ENCODE peak calls at places on chromosomes 3 and 15, in ten cellular contexts. One of them, this sample, is unnamed.

GRCh38 chr15:63759752-63760151 is 74.0 kb downstream of the HERC1 start:
- DNase-seq in COLO829: no peak
- DNase-seq in caudate nucleus: no peak
- DNase-seq in ecto neural progenitor cell: no peak
- DNase-seq in IMR-90: no peak
- DNase-seq in epithelial cell of esophagus: no peak
- DNase-seq in activated T-helper 1 cell treated with anti-CD3 and anti-CD28 coated beads, Interleukin-12 subunit alpha, Interleukin-12 subunit beta, Interleukin-2, Interleukin-4 antibody, amounts not matched to agents 30 ng/mL and 10 ng/mL and 1 ng/mL, durations not matched to agents 14 hours and 24 hours and 36 hours: no peak
- DNase-seq in Peyer's patch: no peak
- DNase-seq in osteocyte: no peak
- DNase-seq in suprapubic skin: no peak
- DNase-seq in this sample: no peak

GRCh38 chr3:77038928-77039605 is 832 bp upstream of the ROBO2 start:
- DNase-seq in epithelial cell of esophagus: peak; percentile 53
- DNase-seq in osteocyte: no peak
- DNase-seq in activated T-helper 1 cell treated with anti-CD3 and anti-CD28 coated beads, Interleukin-12 subunit alpha, Interleukin-12 subunit beta, Interleukin-2, Interleukin-4 antibody, amounts not matched to agents 30 ng/mL and 10 ng/mL and 1 ng/mL, durations not matched to agents 14 hours and 24 hours and 36 hours: no peak
- DNase-seq in caudate nucleus: peak; percentile 50
- DNase-seq in COLO829: no peak
- DNase-seq in IMR-90: peak; percentile 11
- DNase-seq in ecto neural progenitor cell: peak; percentile 62
- DNase-seq in suprapubic skin: peak; percentile 52
- DNase-seq in Peyer's patch: peak; percentile 45
- DNase-seq in this sample: no peak

GRCh38 chr3:127853681-127854080 is 31.4 kb upstream of the MGLL start:
- DNase-seq in IMR-90: no peak
- DNase-seq in osteocyte: peak; percentile 72
- DNase-seq in Peyer's patch: no peak
- DNase-seq in epithelial cell of esophagus: no peak
- DNase-seq in activated T-helper 1 cell treated with anti-CD3 and anti-CD28 coated beads, Interleukin-12 subunit alpha, Interleukin-12 subunit beta, Interleukin-2, Interleukin-4 antibody, amounts not matched to agents 30 ng/mL and 10 ng/mL and 1 ng/mL, durations not matched to agents 14 hours and 24 hours and 36 hours: no peak
- DNase-seq in ecto neural progenitor cell: no peak
- DNase-seq in suprapubic skin: no peak
- DNase-seq in caudate nucleus: no peak
- DNase-seq in COLO829: no peak
- DNase-seq in this sample: no peak

GRCh38 chr15:94019062-94019461 is 212.3 kb upstream of the MCTP2 start:
- DNase-seq in COLO829: no peak
- DNase-seq in caudate nucleus: no peak
- DNase-seq in activated T-helper 1 cell treated with anti-CD3 and anti-CD28 coated beads, Interleukin-12 subunit alpha, Interleukin-12 subunit beta, Interleukin-2, Interleukin-4 antibody, amounts not matched to agents 30 ng/mL and 10 ng/mL and 1 ng/mL, durations not matched to agents 14 hours and 24 hours and 36 hours: no peak
- DNase-seq in suprapubic skin: no peak
- DNase-seq in osteocyte: no peak
- DNase-seq in Peyer's patch: no peak
- DNase-seq in IMR-90: no peak
- DNase-seq in epithelial cell of esophagus: no peak
- DNase-seq in ecto neural progenitor cell: no peak
- DNase-seq in this sample: no peak

GRCh38 chr15:82850731-82851130 is 41.3 kb downstream of the WHAMM start:
- DNase-seq in caudate nucleus: no peak
- DNase-seq in activated T-helper 1 cell treated with anti-CD3 and anti-CD28 coated beads, Interleukin-12 subunit alpha, Interleukin-12 subunit beta, Interleukin-2, Interleukin-4 antibody, amounts not matched to agents 30 ng/mL and 10 ng/mL and 1 ng/mL, durations not matched to agents 14 hours and 24 hours and 36 hours: no peak
- DNase-seq in COLO829: no peak
- DNase-seq in Peyer's patch: no peak
- DNase-seq in suprapubic skin: peak; percentile 55
- DNase-seq in osteocyte: peak; percentile 65
- DNase-seq in epithelial cell of esophagus: no peak
- DNase-seq in ecto neural progenitor cell: no peak
- DNase-seq in IMR-90: no peak
- DNase-seq in this sample: peak; percentile 61

GRCh38 chr3:185460719-185461350 is 38.0 kb downstream of the TMEM41A start:
- DNase-seq in COLO829: peak; percentile 58
- DNase-seq in Peyer's patch: no peak
- DNase-seq in IMR-90: peak; percentile 34
- DNase-seq in activated T-helper 1 cell treated with anti-CD3 and anti-CD28 coated beads, Interleukin-12 subunit alpha, Interleukin-12 subunit beta, Interleukin-2, Interleukin-4 antibody, amounts not matched to agents 30 ng/mL and 10 ng/mL and 1 ng/mL, durations not matched to agents 14 hours and 24 hours and 36 hours: no peak
- DNase-seq in osteocyte: no peak
- DNase-seq in ecto neural progenitor cell: no peak
- DNase-seq in epithelial cell of esophagus: peak; percentile 51
- DNase-seq in suprapubic skin: no peak
- DNase-seq in caudate nucleus: no peak
- DNase-seq in this sample: peak; percentile 28

GRCh38 chr3:38608961-38609360 is 40.5 kb downstream of the SCN5A start:
- DNase-seq in COLO829: no peak
- DNase-seq in osteocyte: no peak
- DNase-seq in Peyer's patch: no peak
- DNase-seq in suprapubic skin: peak; percentile 33
- DNase-seq in caudate nucleus: no peak
- DNase-seq in IMR-90: no peak
- DNase-seq in epithelial cell of esophagus: no peak
- DNase-seq in ecto neural progenitor cell: no peak
- DNase-seq in activated T-helper 1 cell treated with anti-CD3 and anti-CD28 coated beads, Interleukin-12 subunit alpha, Interleukin-12 subunit beta, Interleukin-2, Interleukin-4 antibody, amounts not matched to agents 30 ng/mL and 10 ng/mL and 1 ng/mL, durations not matched to agents 14 hours and 24 hours and 36 hours: no peak
- DNase-seq in this sample: no peak

GRCh38 chr15:43509002-43509922 is 8.1 kb upstream of the MAP1A start:
- DNase-seq in suprapubic skin: no peak
- DNase-seq in IMR-90: no peak
- DNase-seq in epithelial cell of esophagus: no peak
- DNase-seq in Peyer's patch: no peak
- DNase-seq in COLO829: no peak
- DNase-seq in osteocyte: no peak
- DNase-seq in ecto neural progenitor cell: no peak
- DNase-seq in caudate nucleus: peak; percentile 28
- DNase-seq in activated T-helper 1 cell treated with anti-CD3 and anti-CD28 coated beads, Interleukin-12 subunit alpha, Interleukin-12 subunit beta, Interleukin-2, Interleukin-4 antibody, amounts not matched to agents 30 ng/mL and 10 ng/mL and 1 ng/mL, durations not matched to agents 14 hours and 24 hours and 36 hours: no peak
- DNase-seq in this sample: no peak

This sample was measured in foreskin melanocyte.